ENCODE peak calls at places on chromosomes 1 and 21, in nine cellular contexts. G, U, X, W, S, J, I, F and A are unnamed samples.

GRCh38 chr21:33109574-33110339 is 39.8 kb downstream of the OLIG1 start:
- DNase-seq in F (no peak), W (no peak), I (no peak), U (no peak), X (no peak), S (no peak), J (no peak), G (peak), A (no peak)

GRCh38 chr1:237938553-237938952 is 47.8 kb upstream of the ZP4 start:
- DNase-seq in J (no peak), X (no peak), S (no peak), W (no peak), I (no peak), G (no peak), U (no peak), F (no peak), A (no peak)

GRCh38 chr1:40030528-40031135 is 9.9 kb upstream of the CAP1 start:
- DNase-seq in F (no peak), I (no peak), W (no peak), G (peak), X (no peak), S (no peak), U (no peak), J (no peak), A (no peak)

GRCh38 chr1:57424231-57425027 is 569 bp upstream of the DAB1 start:
- DNase-seq in X (peak), U (peak), G (peak), W (no peak), S (no peak), J (peak), F (no peak), I (no peak), A (no peak)

GRCh38 chr1:172477741-172478140 is 33.9 kb upstream of the PIGC start:
- DNase-seq in U (no peak), G (no peak), F (no peak), X (no peak), J (no peak), S (no peak), I (no peak), W (no peak), A (no peak)

GRCh38 chr1:248143311-248143710 is 1.6 kb upstream of the OR2M5 start:
- DNase-seq in I (no peak), J (no peak), S (no peak), U (no peak), W (no peak), X (no peak), G (no peak), F (no peak), A (no peak)

GRCh38 chr1:227885648-227886502 is 61.9 kb downstream of the WNT9A start:
- DNase-seq in S (no peak), I (no peak), X (peak), G (no peak), W (no peak), U (peak), F (peak), J (peak), A (peak)

GRCh38 chr1:227913969-227914791 is 33.6 kb downstream of the WNT9A start:
- DNase-seq in J (no peak), S (no peak), U (no peak), F (peak), I (no peak), G (peak), X (no peak), W (no peak), A (no peak)

GRCh38 chr1:173202430-173203145 is 4.5 kb downstream of the TNFSF4 start:
- DNase-seq in F (no peak), X (peak), W (no peak), S (no peak), J (no peak), I (peak), G (peak), U (peak), A (no peak)